ENCODE peak calls at places on chromosomes 4 and X, in six cellular contexts. T is GM23248, C is tibial artery, Z is H7, J is heart right ventricle, P is transverse colon. F is an unnamed sample.

GRCh38 chrX:29435396-29435795 is 780.0 kb upstream of the MAGEB2 start:
- DNase-seq in J (no peak), Z (no peak), P (no peak), C (no peak), T (no peak), F (no peak)

GRCh38 chr4:139828966-139829662 is 163.5 kb downstream of the MGST2 start:
- DNase-seq in J (no peak), T (no peak), Z (no peak), C (no peak), P (no peak), F (no peak)

GRCh38 chr4:112225157-112225556 is 6.4 kb upstream of the AP1AR start:
- DNase-seq in T (no peak), J (no peak), C (no peak), Z (no peak), P (no peak), F (no peak)

GRCh38 chr4:35604252-35604651 is 640.1 kb downstream of the ARAP2 start:
- DNase-seq in P (no peak), Z (no peak), J (no peak), T (no peak), C (no peak), F (no peak)

GRCh38 chr4:76872556-76872955 is 25.4 kb downstream of the SOWAHB start:
- DNase-seq in C (no peak), P (no peak), T (no peak), Z (no peak), J (no peak), F (no peak)

GRCh38 chr4:157701695-157701994 is 471.2 kb downstream of the GASK1B start:
- DNase-seq in P (no peak), Z (no peak), C (no peak), J (no peak), T (no peak), F (no peak)

GRCh38 chr4:5791654-5792053 is 80.7 kb downstream of the EVC start:
- DNase-seq in T (no peak), C (no peak), J (no peak), P (no peak), Z (no peak), F (no peak)

GRCh38 chrX:143837444-143837843 is 46.4 kb upstream of the UBE2NL start:
- DNase-seq in P (no peak), C (no peak), J (no peak), Z (no peak), T (no peak), F (no peak)

GRCh38 chrX:96703816-96704215 is 19.2 kb downstream of the DIAPH2 start:
- DNase-seq in T (peak; percentile 2), C (no peak), P (no peak), J (no peak), Z (no peak), F (no peak)

GRCh38 chrX:108736509-108737479 is at the start of gene IRS4:
- DNase-seq in T (peak; percentile 36), Z (peak; percentile 92), C (no peak), P (no peak), J (no peak), F (no peak)

GRCh38 chrX:9267415-9267814 is 197.4 kb upstream of the TBL1X start:
- DNase-seq in C (no peak), Z (no peak), T (no peak), J (no peak), P (no peak), F (no peak)

GRCh38 chrX:111868726-111869638 is 7.0 kb upstream of the TRPC5OS start:
- DNase-seq in J (no peak), C (no peak), Z (no peak), T (peak; percentile 31), P (no peak), F (no peak)

GRCh38 chr4:112552668-112553067 is 36.7 kb upstream of the NEUROG2 start:
- DNase-seq in C (no peak), J (no peak), T (peak; percentile 82), Z (no peak), P (no peak), F (no peak)

GRCh38 chr4:133152801-133153526 is 3.9 kb downstream of the PCDH10 start:
- DNase-seq in T (peak; percentile 9), P (no peak), J (no peak), C (no peak), Z (peak; percentile 13), F (no peak)

GRCh38 chrX:4238916-4239315 is 525.5 kb upstream of the PRKX start:
- DNase-seq in T (no peak), P (no peak), Z (no peak), J (no peak), C (no peak), F (no peak)

GRCh38 chrX:45801554-45801953 is 600.9 kb upstream of the DIPK2B start:
- DNase-seq in T (peak; percentile 57), P (no peak), C (no peak), Z (no peak), J (no peak), F (no peak)

GRCh38 chr4:184408021-184408710 is 66.2 kb downstream of the IRF2 start:
- DNase-seq in Z (no peak), J (no peak), T (peak; percentile 85), P (no peak), C (no peak), F (no peak)

GRCh38 chrX:1462596-1463251 is 10.0 kb upstream of the ASMTL start:
- DNase-seq in P (no peak), Z (no peak), T (peak; percentile 41), C (peak; percentile 9), J (peak; percentile 66), F (no peak)

DNA sequence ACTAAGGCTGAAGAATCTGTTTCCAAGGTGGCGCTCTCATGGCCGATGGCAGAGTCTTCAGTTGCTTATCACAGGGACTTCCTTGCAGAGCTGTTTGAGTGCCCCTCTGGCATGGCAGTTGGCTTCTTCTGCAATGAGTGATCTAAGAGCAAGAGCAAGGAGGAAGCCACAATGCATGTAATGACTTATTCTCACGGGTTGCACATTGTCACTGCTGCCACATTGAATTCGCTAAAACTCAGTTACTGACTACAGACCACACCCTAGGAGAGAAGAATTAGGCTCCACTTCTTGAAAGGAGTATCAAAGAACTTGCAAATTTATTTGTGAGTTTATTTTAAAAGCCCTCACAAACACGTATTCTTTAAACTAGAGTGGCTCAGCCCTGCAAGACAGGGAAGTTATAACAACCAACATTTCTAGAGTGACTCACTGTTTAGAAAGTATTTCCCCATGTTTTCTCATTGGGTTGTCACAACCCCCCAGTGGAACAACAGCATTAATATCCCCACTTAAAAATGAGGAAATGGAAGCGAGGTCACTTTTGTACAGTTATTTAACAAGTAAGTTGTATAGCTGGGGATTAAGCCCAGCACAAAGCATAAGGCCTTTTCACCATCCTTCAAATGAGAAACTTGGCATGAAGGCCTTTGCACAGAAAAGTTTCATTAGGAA is 32.4 kb upstream of the RBPJ start:
- DNase-seq in P (no peak), Z (no peak), C (no peak), T (peak; percentile 84), J (no peak), F (peak; percentile 80)
- H3K4me3 ChIP-seq in P (no peak overlapping the region), Z (no peak overlapping the region), C (no peak overlapping the region), T (peak overlapping the region; percentile 14), J (no peak overlapping the region), F (no peak overlapping the region)

GRCh38 chr4:109298279-109299010 is 4.0 kb downstream of the COL25A1 start:
- DNase-seq in P (no peak), C (no peak), T (peak; percentile 23), J (no peak), Z (peak; percentile 51), F (no peak)

GRCh38 chr4:109302366-109303140 is at the start of gene COL25A1:
- DNase-seq in P (peak; percentile 11), J (peak; percentile 53), T (peak; percentile 53), C (peak; percentile 31), Z (peak; percentile 94), F (peak; percentile 25)

GRCh38 chr4:109301691-109302365 is 630 bp downstream of the COL25A1 start:
- DNase-seq in J (no peak), C (no peak), P (no peak), T (peak; percentile 11), Z (peak; percentile 47), F (no peak)

DNA sequence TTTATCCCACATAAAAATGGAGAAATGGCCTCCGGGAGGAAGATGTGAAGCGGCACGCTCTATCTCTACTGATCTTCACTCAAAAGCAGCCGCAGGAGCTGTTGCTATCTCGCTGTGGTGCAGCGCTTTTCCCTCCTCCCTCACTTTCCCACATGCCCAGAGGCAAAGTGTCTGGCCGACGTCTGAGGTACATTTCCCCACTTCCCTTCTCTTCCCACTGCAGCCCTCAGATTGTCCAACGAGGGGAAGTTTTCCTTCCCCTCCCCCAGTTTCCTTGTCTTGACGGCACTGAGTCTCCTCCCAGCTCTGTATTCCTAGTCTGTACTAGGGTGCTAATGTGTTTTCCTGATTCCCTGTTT is 662 bp upstream of the COL25A1 start:
- DNase-seq in P (no peak), Z (no peak), T (peak; percentile 36), C (peak; percentile 22), J (peak; percentile 22), F (no peak)
- H3K4me3 ChIP-seq in P (peak overlapping the region; percentile 38), Z (peak overlapping the region; percentile 77), T (peak overlapping the region; percentile 71), C (peak overlapping the region; percentile 54), J (peak overlapping the region; percentile 63), F (peak overlapping the region; percentile 28)

GRCh38 chrX:133984857-133985163 is 584 bp downstream of the GPC3 start:
- DNase-seq in T (no peak), J (no peak), C (no peak), Z (peak; percentile 37), P (no peak), F (no peak)

GRCh38 chrX:133987188-133987587 is 1.8 kb upstream of the GPC3 start:
- DNase-seq in J (no peak), T (no peak), C (no peak), Z (no peak), P (no peak), F (no peak)

GRCh38 chrX:133983974-133984578 is 1.3 kb downstream of the GPC3 start:
- DNase-seq in T (no peak), P (no peak), C (no peak), J (no peak), Z (peak; percentile 46), F (no peak)

GRCh38 chrX:133986008-133986683 is 752 bp upstream of the GPC3 start:
- DNase-seq in P (no peak), C (no peak), J (no peak), T (no peak), Z (no peak), F (no peak)

GRCh38 chrX:133985164-133986007 is at the start of gene GPC3:
- DNase-seq in Z (peak; percentile 93), C (no peak), J (no peak), T (no peak), P (peak; percentile 27), F (peak; percentile 8)
- H3K4me3 ChIP-seq in Z (peak within 1 kb of the TSS; percentile 54), C (peak within 1 kb of the TSS; percentile 31), J (peak within 1 kb of the TSS; percentile 41), T (no peak within 1 kb of the TSS), P (peak within 1 kb of the TSS; percentile 38), F (peak within 1 kb of the TSS; percentile 32)

DNA sequence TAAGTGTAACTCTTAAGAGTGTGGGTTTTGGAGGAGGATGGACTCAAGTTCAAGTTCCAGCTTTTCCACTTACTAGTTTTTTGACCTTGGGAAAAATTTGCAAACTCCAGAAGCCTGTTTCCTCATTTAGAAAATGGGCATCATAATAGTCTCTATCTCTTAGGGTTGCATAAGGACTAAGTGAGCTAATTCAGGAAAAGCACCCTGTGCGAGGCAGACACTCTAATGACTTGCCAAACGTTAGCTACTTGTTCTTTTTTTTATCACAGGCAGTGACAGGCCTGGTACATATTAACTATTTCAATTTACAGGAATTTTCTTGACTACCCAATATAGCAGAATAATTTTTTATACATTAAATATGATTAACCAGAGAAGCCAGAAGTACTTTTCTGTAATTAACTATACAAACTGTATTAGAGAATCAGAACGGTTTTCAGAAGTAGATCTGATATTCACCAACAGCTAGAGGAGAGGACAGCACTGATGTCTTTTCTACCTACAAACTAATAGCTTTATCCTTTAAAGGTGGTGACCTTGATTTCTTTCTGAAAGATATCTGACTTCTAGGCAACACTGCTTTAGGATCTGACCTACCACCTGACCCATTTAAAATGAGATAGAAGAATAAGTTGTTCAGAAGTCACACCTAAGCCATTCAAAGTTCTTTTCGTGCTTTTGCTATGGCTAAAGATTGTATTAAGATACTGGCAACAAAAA is 139.6 kb upstream of the HAND2 start:
- DNase-seq in T (no peak), Z (no peak), J (peak; percentile 38), C (no peak), P (no peak), F (no peak)
- H3K4me3 ChIP-seq in T (no peak overlapping the region), Z (no peak overlapping the region), J (no peak overlapping the region), C (no peak overlapping the region), P (no peak overlapping the region), F (no peak overlapping the region)

F was measured in Jurkat, Clone E6-1.